ENCODE peak calls at places on chromosome 18, in nine cellular contexts. T is testis, C is A549, U is IMR-90, K is gastrocnemius medialis, G is thyroid gland, V is adrenal gland, Q is body of pancreas, F is heart left ventricle. P is an unnamed sample.

GRCh38 chr18:44920441-44920840 is 239.8 kb downstream of the SETBP1 start:
- DNase-seq in T (no peak), C (no peak), U (no peak), K (no peak), G (no peak), V (no peak), Q (no peak), F (no peak), P (no peak)

GRCh38 chr18:24016643-24017042 is 2.1 kb downstream of the TTC39C start:
- DNase-seq in T (no peak), C (peak; percentile 33), U (no peak), K (no peak), G (no peak), V (no peak), Q (no peak), F (no peak), P (no peak)

GRCh38 chr18:37671119-37671518 is 105.5 kb upstream of the CELF4 start:
- DNase-seq in T (no peak), C (no peak), U (no peak), K (no peak), G (no peak), V (no peak), Q (no peak), F (no peak), P (no peak)

GRCh38 chr18:52422985-52423601 is 83.1 kb downstream of the DCC start:
- DNase-seq in T (no peak), C (no peak), U (no peak), K (no peak), G (no peak), V (no peak), Q (no peak), F (no peak), P (no peak)

GRCh38 chr18:63318882-63319382 is 637 bp downstream of the BCL2 start:
- DNase-seq in T (no peak), C (no peak), U (no peak), K (no peak), G (no peak), V (no peak), Q (no peak), F (no peak), P (no peak)

GRCh38 chr18:6776193-6776592 is 46.7 kb downstream of the ARHGAP28 start:
- DNase-seq in T (peak; percentile 38), C (no peak), U (peak; percentile 95), K (no peak), G (no peak), V (no peak), Q (no peak), F (no peak), P (no peak)

GRCh38 chr18:46343940-46344372 is 239.8 kb downstream of the HAUS1 start:
- DNase-seq in T (no peak), C (no peak), U (no peak), K (peak; percentile 20), G (peak; percentile 74), V (peak; percentile 50), Q (peak; percentile 13), F (peak; percentile 50), P (no peak)

GRCh38 chr18:10378688-10379465 is 75.6 kb upstream of the APCDD1 start:
- DNase-seq in T (no peak), C (no peak), U (peak; percentile 78), K (no peak), G (no peak), V (no peak), Q (no peak), F (no peak), P (no peak)

GRCh38 chr18:10225300-10225699 is 229.1 kb upstream of the APCDD1 start:
- DNase-seq in T (no peak), C (no peak), U (no peak), K (no peak), G (no peak), V (no peak), Q (no peak), F (no peak), P (no peak)

GRCh38 chr18:3184275-3184963 is 35.3 kb downstream of the MYOM1 start:
- DNase-seq in T (no peak), C (no peak), U (no peak), K (no peak), G (no peak), V (no peak), Q (no peak), F (no peak), P (no peak)

GRCh38 chr18:3245853-3246635 is 1.6 kb upstream of the MYL12A start:
- DNase-seq in T (peak; percentile 95), C (peak; percentile 43), U (peak; percentile 82), K (peak; percentile 87), G (peak; percentile 88), V (peak; percentile 95), Q (peak; percentile 94), F (peak; percentile 90), P (peak; percentile 87)

GRCh38 chr18:22975508-22975907 is 42.4 kb downstream of the RBBP8 start:
- DNase-seq in T (no peak), C (no peak), U (no peak), K (no peak), G (no peak), V (no peak), Q (no peak), F (no peak), P (no peak)
- H3K4me1 ChIP-seq in T (no peaks in the 10 kb centered on the region), C (peaks cover 16% of the 10 kb centered on the region), U (peaks cover 2% of the 10 kb centered on the region), K (no peaks in the 10 kb centered on the region), G (no peaks in the 10 kb centered on the region), V (no peaks in the 10 kb centered on the region), Q (peaks cover 20% of the 10 kb centered on the region), F (no peaks in the 10 kb centered on the region), P (no peaks in the 10 kb centered on the region)

DNA sequence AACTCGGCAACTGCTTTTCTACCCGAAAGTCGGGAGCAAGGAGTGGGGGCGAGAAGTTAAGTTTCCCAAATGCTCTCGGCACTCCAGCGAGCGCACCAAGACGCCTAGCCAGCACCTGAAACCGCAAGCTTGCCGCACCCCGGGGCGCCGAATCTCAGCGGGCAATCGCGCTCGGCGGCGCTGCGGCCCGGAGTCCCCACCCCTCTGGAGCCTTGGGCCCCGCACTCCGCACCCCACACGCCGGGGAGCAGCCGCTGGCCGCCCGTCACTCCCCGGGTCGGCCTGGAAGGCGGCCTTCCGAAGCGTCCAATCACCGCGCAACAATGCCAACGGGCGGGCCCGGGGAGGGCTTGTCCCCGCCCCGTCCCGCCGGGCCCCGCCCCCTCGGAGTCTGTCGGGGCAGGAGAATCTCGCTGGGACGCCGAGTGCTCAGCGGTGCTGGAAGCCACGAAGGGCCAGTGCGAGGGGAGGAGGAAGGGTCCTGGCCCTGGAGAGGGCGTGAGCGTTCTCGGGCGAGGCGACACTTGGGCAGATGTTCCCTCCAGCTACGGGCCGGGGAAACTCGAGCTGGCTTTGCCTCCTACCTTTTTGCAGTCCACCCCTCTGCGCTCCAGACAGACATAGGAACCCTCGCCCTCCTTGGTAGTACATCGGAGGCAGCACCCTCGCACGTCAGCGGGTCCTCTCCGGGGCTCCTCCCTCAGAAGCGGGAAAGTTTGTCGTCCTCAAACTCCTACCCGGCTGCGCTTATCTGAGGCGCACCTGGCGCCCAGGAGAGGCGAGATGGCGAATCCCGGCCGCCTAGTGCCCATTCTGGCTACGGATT is 1.1 kb upstream of the ZBTB7C start:
- DNase-seq in T (peak; percentile 96), C (peak; percentile 56), U (peak; percentile 72), K (peak; percentile 84), G (peak; percentile 94), V (peak; percentile 94), Q (peak; percentile 89), F (peak; percentile 94), P (peak; percentile 89)
- TF ChIP-seq POLR2A in T (no peak), C (no peak), U (no peak), K (peak; percentile 76), G (peak; percentile 90), V (peak; percentile 51), Q (no peak), F (no peak), P (no peak)

GRCh38 chr18:55489742-55490055 is 98.3 kb downstream of the TCF4 start:
- DNase-seq in T (no peak), C (no peak), U (peak; percentile 55), K (no peak), G (no peak), V (no peak), Q (no peak), F (no peak), P (no peak)

GRCh38 chr18:55489034-55489741 is 98.8 kb downstream of the TCF4 start:
- DNase-seq in T (no peak), C (no peak), U (peak; percentile 16), K (no peak), G (no peak), V (no peak), Q (no peak), F (no peak), P (no peak)

GRCh38 chr18:55486936-55487335 is 101.1 kb downstream of the TCF4 start:
- DNase-seq in T (no peak), C (no peak), U (no peak), K (no peak), G (no peak), V (no peak), Q (no peak), F (no peak), P (no peak)

GRCh38 chr18:55487997-55488396 is 100.0 kb downstream of the TCF4 start:
- DNase-seq in T (no peak), C (no peak), U (peak; percentile 67), K (no peak), G (no peak), V (no peak), Q (no peak), F (no peak), P (no peak)

DNA sequence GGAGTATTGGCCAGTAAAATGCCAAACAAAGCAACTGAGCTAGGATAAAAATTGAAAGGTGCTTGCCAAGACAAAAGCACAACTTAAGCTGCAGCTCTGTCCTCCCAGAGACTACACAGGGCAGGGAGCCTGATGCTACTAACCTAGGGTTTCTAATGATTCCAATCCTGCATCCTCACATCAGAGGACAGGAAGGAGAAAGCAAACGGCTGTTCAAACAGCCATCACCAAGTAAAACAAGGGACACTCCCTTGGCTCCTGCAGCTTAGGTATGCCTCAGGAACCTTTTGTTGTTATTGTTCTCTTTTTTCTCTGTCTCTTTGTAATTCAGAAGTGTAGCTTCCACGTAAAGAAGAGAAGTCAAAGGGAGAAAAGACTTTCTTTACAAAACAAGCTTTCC is 99.5 kb downstream of the TCF4 start:
- DNase-seq in T (no peak), C (no peak), U (peak; percentile 21), K (no peak), G (no peak), V (no peak), Q (no peak), F (no peak), P (no peak)
- H3K4me1 ChIP-seq in T (peaks cover 4% of the 10 kb centered on the region), C (no peaks in the 10 kb centered on the region), U (peaks cover 27% of the 10 kb centered on the region), K (peaks cover 70% of the 10 kb centered on the region), G (no peaks in the 10 kb centered on the region), V (no peaks in the 10 kb centered on the region), Q (no peaks in the 10 kb centered on the region), F (no peaks in the 10 kb centered on the region), P (no peaks in the 10 kb centered on the region)

DNA sequence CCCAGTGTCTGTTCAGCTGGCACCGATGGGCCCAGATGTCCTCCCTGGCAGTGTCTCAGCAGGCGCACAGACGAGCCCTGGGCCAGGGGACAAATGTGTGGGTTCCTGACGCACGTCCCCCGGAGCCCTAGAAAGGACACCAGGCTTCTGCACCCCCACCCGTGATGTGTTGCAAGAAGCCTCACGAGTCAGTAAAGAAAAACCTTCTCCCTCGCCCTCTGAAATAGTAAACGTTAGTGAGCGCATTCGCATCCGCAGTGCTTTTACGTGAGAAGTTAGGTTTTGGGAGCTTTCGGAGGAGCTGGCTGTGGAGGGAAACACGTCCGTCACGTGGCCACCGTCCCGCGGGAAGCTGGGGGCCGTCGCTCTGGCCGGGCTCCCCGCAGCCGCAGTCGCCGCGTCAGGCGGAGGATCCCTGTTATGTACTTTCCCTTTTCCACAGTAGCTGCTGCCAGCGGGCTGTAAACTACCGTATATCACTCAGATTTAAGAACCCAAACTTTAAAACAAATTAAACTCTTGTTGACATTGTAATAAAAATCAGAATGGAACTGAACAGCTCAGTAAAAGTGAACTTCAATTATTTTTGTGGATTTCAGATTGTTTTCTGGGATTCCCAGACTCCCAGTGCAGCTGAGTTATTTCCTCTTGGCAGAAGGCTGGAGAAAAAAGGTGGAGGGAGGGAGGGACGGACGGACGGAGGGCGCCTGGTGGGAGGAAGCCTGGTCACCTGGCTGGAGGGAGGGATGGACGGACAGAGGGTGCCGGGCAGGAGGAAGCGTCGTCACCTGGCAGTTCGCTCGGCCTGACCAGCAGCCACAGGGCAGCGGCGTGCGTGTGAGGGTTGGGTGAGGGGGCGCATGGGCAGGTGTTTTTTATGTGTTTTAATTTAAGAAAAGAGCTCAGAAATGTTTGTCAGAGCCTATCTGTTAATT is 112.1 kb downstream of the NFATC1 start:
- DNase-seq in T (peak; percentile 82), C (no peak), U (peak; percentile 41), K (peak; percentile 57), G (peak; percentile 50), V (peak; percentile 82), Q (peak; percentile 58), F (peak; percentile 86), P (peak; percentile 70)
- TF ChIP-seq POLR2A in T (no peak), C (no peak), U (no peak), K (peak; percentile 13), G (peak; percentile 6), V (no peak), Q (peak; percentile 27), F (no peak), P (no peak)

P was measured in breast epithelium.